ENCODE peak calls at places on chromosomes 3 and 15, in nine cellular contexts. A, B, F, N, J, V, C, P and Y are unnamed samples.

GRCh38 chr3:120100711-120101110 is 6.5 kb upstream of the GSK3B start:
- DNase-seq in N (no peak), C (no peak), J (peak; percentile 28), P (no peak), V (peak; percentile 38), A (no peak), B (no peak), F (no peak), Y (no peak)

GRCh38 chr15:77420610-77421369 is at the start of gene HMG20A:
- DNase-seq in V (peak; percentile 87), B (peak; percentile 91), J (peak; percentile 52), C (peak; percentile 45), F (peak; percentile 96), A (peak; percentile 56), P (peak; percentile 80), N (peak; percentile 86), Y (peak; percentile 93)

GRCh38 chr3:185732782-185733181 is 92.1 kb downstream of the IGF2BP2 start:
- DNase-seq in V (peak; percentile 90), P (peak; percentile 76), C (no peak), N (no peak), F (peak; percentile 79), A (no peak), J (peak; percentile 49), B (peak; percentile 79), Y (peak; percentile 83)

GRCh38 chr3:23395115-23395514 is 192.0 kb downstream of the UBE2E2 start:
- DNase-seq in F (no peak), A (no peak), P (no peak), J (no peak), C (no peak), V (no peak), N (no peak), B (no peak), Y (no peak)

GRCh38 chr3:115512565-115513410 is 110.5 kb upstream of the GAP43 start:
- DNase-seq in V (peak; percentile 38), F (peak; percentile 60), C (no peak), A (peak; percentile 21), P (no peak), N (no peak), J (no peak), B (peak; percentile 67), Y (peak; percentile 17)

GRCh38 chr3:190229632-190230424 is 92.4 kb downstream of the CLDN1 start:
- DNase-seq in N (no peak), V (peak; percentile 63), B (no peak), P (peak; percentile 21), J (peak; percentile 50), F (peak; percentile 69), C (no peak), A (no peak), Y (peak; percentile 43)

GRCh38 chr3:193096076-193096475 is 144.9 kb upstream of the PLAAT1 start:
- DNase-seq in F (no peak), J (no peak), N (no peak), A (no peak), B (no peak), V (no peak), C (no peak), P (no peak), Y (no peak)

GRCh38 chr3:186287723-186288122 is 74.3 kb downstream of the DGKG start:
- DNase-seq in B (peak; percentile 85), V (peak; percentile 85), C (no peak), F (peak; percentile 85), J (peak; percentile 73), A (no peak), P (no peak), N (no peak), Y (peak; percentile 58)

GRCh38 chr15:68252925-68253534 is 23.5 kb upstream of the CLN6 start:
- DNase-seq in J (no peak), N (peak; percentile 79), F (peak; percentile 84), A (no peak), C (no peak), P (peak; percentile 72), B (peak; percentile 88), V (peak; percentile 85), Y (peak; percentile 88)

GRCh38 chr15:72740202-72740601 is 43.4 kb downstream of the ADPGK start:
- DNase-seq in B (no peak), F (no peak), C (no peak), A (no peak), J (no peak), P (no peak), V (no peak), N (no peak), Y (no peak)

GRCh38 chr15:45199136-45199810 is 11.5 kb upstream of the SHF start:
- DNase-seq in P (peak; percentile 15), V (no peak), C (peak; percentile 53), B (no peak), J (no peak), N (no peak), F (peak; percentile 41), A (no peak), Y (no peak)

GRCh38 chr3:18987862-18988447 is 160.4 kb upstream of the KCNH8 start:
- DNase-seq in N (no peak), V (no peak), A (no peak), P (no peak), F (no peak), C (no peak), J (no peak), B (no peak), Y (no peak)

GRCh38 chr3:125313060-125313635 is 62.0 kb downstream of the ZNF148 start:
- DNase-seq in P (no peak), A (no peak), J (peak; percentile 38), N (no peak), C (no peak), B (no peak), F (peak; percentile 23), V (peak; percentile 79), Y (peak; percentile 26)

GRCh38 chr3:195699148-195699771 is 21.5 kb upstream of the MUC20 start:
- DNase-seq in B (no peak), C (peak; percentile 13), V (peak; percentile 36), F (peak; percentile 51), N (no peak), J (no peak), A (no peak), P (no peak), Y (no peak)

GRCh38 chr3:100155105-100155504 is 40.8 kb upstream of the FILIP1L start:
- DNase-seq in P (no peak), B (no peak), J (peak; percentile 22), A (no peak), F (no peak), C (no peak), V (peak; percentile 18), N (no peak), Y (peak; percentile 21)

GRCh38 chr3:76811418-76811817 is 228.5 kb upstream of the ROBO2 start:
- DNase-seq in J (no peak), V (peak; percentile 1), P (no peak), N (no peak), A (no peak), B (no peak), C (no peak), F (no peak), Y (no peak)

GRCh38 chr3:123880998-123881561 is 3.1 kb downstream of the MYLK start:
- DNase-seq in C (no peak), A (no peak), P (peak; percentile 40), N (peak; percentile 15), J (no peak), V (peak; percentile 63), F (peak; percentile 54), B (peak; percentile 66), Y (peak; percentile 62)

GRCh38 chr3:197487911-197488391 is 67.8 kb downstream of the BDH1 start:
- DNase-seq in F (peak; percentile 98), N (no peak), A (peak; percentile 41), B (peak; percentile 92), J (peak; percentile 90), V (peak; percentile 94), C (no peak), P (peak; percentile 72), Y (peak; percentile 88)

GRCh38 chr15:100763764-100764750 is 115.6 kb upstream of the ALDH1A3 start:
- DNase-seq in V (no peak), A (no peak), P (no peak), B (peak; percentile 43), F (no peak), C (no peak), J (no peak), N (no peak), Y (no peak)

DNA sequence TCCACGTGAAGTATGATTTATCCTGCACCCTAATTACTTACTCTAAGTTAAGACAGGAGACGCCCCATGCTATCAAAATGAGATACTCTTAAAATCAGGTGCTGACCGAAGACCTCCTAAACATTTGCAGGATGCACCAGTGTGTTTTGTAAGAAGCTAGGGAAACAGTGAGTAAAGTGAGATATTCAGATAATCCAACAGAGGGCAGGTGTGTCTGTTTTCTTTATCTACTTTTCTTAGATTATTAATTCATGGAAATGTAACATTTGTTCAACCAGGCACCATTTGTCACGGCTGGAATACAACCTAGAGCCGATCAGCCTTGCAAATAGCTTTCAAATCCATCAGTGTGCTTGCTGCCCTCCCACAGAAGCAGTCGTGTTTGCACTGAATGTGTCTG is 202.0 kb upstream of the CHRM5 start:
- DNase-seq in V (no peak), N (no peak), A (no peak), C (no peak), B (no peak), F (no peak), P (no peak), J (no peak), Y (no peak)
- TF ChIP-seq CTCF in V (peak; percentile 21), N (peak; percentile 19), A (no peak), C (no peak), B (no peak), F (peak; percentile 5), P (no peak), J (peak; percentile 8), Y (no peak)

GRCh38 chr15:34642252-34642651 is 58.8 kb upstream of the GOLGA8B start:
- DNase-seq in C (no peak), B (no peak), J (no peak), V (no peak), F (no peak), N (no peak), P (no peak), A (no peak), Y (no peak)
- H3K4me3 ChIP-seq in C (no peak overlapping the region), B (no peak overlapping the region), J (no peak overlapping the region), V (no peak overlapping the region), F (no peak overlapping the region), N (no peak overlapping the region), P (no peak overlapping the region), A (no peak overlapping the region), Y (no peak overlapping the region)

DNA sequence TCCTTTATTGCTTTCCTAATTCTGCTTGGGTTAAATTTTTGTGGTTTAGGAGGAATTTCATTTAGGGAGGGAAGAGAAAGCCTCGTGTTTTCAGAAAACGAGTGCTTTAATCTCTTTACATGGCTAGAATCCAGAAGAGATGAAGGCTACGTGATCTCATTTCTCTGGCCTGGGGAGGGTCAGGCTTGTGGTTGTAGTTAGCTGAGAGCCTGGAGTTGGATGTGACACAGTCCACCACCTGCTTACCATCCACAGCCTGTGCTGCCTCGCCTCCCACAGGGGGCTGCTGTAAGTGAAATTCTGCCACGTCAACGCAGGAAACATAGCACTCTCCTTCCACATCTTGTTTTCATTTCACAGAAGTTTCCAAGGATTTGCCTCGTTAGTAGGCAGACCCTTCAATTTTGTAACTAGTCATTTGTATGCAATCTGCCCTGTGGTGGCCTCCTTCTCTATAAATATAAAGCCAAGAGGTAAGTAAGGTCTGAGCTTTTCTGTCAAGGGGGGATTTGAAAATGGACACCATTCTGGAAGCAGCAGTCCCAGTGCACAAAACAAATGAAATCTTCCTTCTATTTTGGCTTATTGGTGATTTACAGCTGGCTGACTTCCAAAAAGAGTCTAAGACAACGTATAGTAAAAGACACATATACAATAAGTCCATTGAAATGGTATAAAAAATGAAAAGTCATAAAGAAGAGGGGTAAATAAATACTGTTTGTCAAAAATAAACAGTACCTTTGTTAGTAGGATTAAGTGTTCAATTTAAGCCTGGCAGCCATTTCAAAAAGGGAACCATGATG is 3.4 kb downstream of the GXYLT2 start:
- DNase-seq in P (peak; percentile 46), V (peak; percentile 100), B (peak; percentile 99), F (peak; percentile 99), C (no peak), J (peak; percentile 97), N (no peak), A (peak; percentile 34), Y (peak; percentile 100)
- TF ChIP-seq CTCF in P (peak; percentile 23), V (peak; percentile 38), B (peak; percentile 20), F (peak; percentile 19), C (no peak), J (peak; percentile 29), N (no peak), A (no peak), Y (no peak)

GRCh38 chr3:72725229-72725628 is 123.0 kb downstream of the SHQ1 start:
- DNase-seq in P (no peak), J (no peak), C (no peak), V (no peak), N (no peak), B (no peak), F (no peak), A (no peak), Y (no peak)
- H3K4me3 ChIP-seq in P (no peak overlapping the region), J (no peak overlapping the region), C (no peak overlapping the region), V (no peak overlapping the region), N (no peak overlapping the region), B (no peak overlapping the region), F (no peak overlapping the region), A (no peak overlapping the region), Y (no peak overlapping the region)